ENCODE peak calls at places on chromosomes 1 and 21, in ten cellular contexts. One of them, this sample, is unnamed.

GRCh38 chr1:169945171-169945570 is 51.5 kb upstream of the SCYL3 start:
- DNase-seq in MM.1S: no peak
- DNase-seq in colonic mucosa: no peak
- DNase-seq in IMR-90: no peak
- DNase-seq in astrocyte of the spinal cord: no peak
- DNase-seq in fibroblast of pulmonary artery: no peak
- DNase-seq in CD8-positive, alpha-beta T cell: no peak
- DNase-seq in cardiac fibroblast: no peak
- DNase-seq in transverse colon: no peak
- DNase-seq in dorsolateral prefrontal cortex: no peak
- DNase-seq in this sample: no peak

GRCh38 chr1:35586808-35587207 is 13.7 kb downstream of the TFAP2E start:
- DNase-seq in colonic mucosa: no peak
- DNase-seq in fibroblast of pulmonary artery: no peak
- DNase-seq in cardiac fibroblast: no peak
- DNase-seq in dorsolateral prefrontal cortex: no peak
- DNase-seq in CD8-positive, alpha-beta T cell: no peak
- DNase-seq in transverse colon: no peak
- DNase-seq in IMR-90: no peak
- DNase-seq in astrocyte of the spinal cord: no peak
- DNase-seq in MM.1S: no peak
- DNase-seq in this sample: no peak

GRCh38 chr1:175757381-175758015 is 14.1 kb upstream of the TNR start:
- DNase-seq in MM.1S: peak
- DNase-seq in IMR-90: no peak
- DNase-seq in CD8-positive, alpha-beta T cell: no peak
- DNase-seq in fibroblast of pulmonary artery: no peak
- DNase-seq in dorsolateral prefrontal cortex: no peak
- DNase-seq in colonic mucosa: peak
- DNase-seq in transverse colon: peak
- DNase-seq in astrocyte of the spinal cord: no peak
- DNase-seq in cardiac fibroblast: peak
- DNase-seq in this sample: no peak

GRCh38 chr1:54312874-54313316 is 93.3 kb downstream of the SSBP3 start:
- DNase-seq in IMR-90: peak
- DNase-seq in cardiac fibroblast: peak
- DNase-seq in transverse colon: peak
- DNase-seq in dorsolateral prefrontal cortex: no peak
- DNase-seq in MM.1S: no peak
- DNase-seq in colonic mucosa: no peak
- DNase-seq in astrocyte of the spinal cord: peak
- DNase-seq in fibroblast of pulmonary artery: peak
- DNase-seq in CD8-positive, alpha-beta T cell: no peak
- DNase-seq in this sample: peak

GRCh38 chr1:244614113-244614836 is 38.7 kb upstream of the DESI2 start:
- DNase-seq in CD8-positive, alpha-beta T cell: no peak
- DNase-seq in IMR-90: no peak
- DNase-seq in dorsolateral prefrontal cortex: no peak
- DNase-seq in astrocyte of the spinal cord: no peak
- DNase-seq in cardiac fibroblast: peak
- DNase-seq in transverse colon: peak
- DNase-seq in colonic mucosa: no peak
- DNase-seq in MM.1S: no peak
- DNase-seq in fibroblast of pulmonary artery: peak
- DNase-seq in this sample: no peak

GRCh38 chr1:235923466-235924008 is 56.8 kb upstream of the LYST start:
- DNase-seq in fibroblast of pulmonary artery: peak
- DNase-seq in colonic mucosa: peak
- DNase-seq in astrocyte of the spinal cord: peak
- DNase-seq in CD8-positive, alpha-beta T cell: peak
- DNase-seq in MM.1S: peak
- DNase-seq in cardiac fibroblast: peak
- DNase-seq in transverse colon: peak
- DNase-seq in IMR-90: peak
- DNase-seq in dorsolateral prefrontal cortex: no peak
- DNase-seq in this sample: peak

GRCh38 chr1:39917825-39918224 is 16.1 kb upstream of the MYCL start:
- DNase-seq in CD8-positive, alpha-beta T cell: no peak
- DNase-seq in colonic mucosa: no peak
- DNase-seq in transverse colon: no peak
- DNase-seq in fibroblast of pulmonary artery: no peak
- DNase-seq in dorsolateral prefrontal cortex: no peak
- DNase-seq in cardiac fibroblast: no peak
- DNase-seq in MM.1S: no peak
- DNase-seq in IMR-90: no peak
- DNase-seq in astrocyte of the spinal cord: no peak
- DNase-seq in this sample: no peak

GRCh38 chr1:63817152-63817667 is 43.4 kb downstream of the ROR1 start:
- DNase-seq in transverse colon: no peak
- DNase-seq in dorsolateral prefrontal cortex: no peak
- DNase-seq in fibroblast of pulmonary artery: peak
- DNase-seq in MM.1S: no peak
- DNase-seq in colonic mucosa: no peak
- DNase-seq in cardiac fibroblast: peak
- DNase-seq in IMR-90: peak
- DNase-seq in astrocyte of the spinal cord: no peak
- DNase-seq in CD8-positive, alpha-beta T cell: no peak
- DNase-seq in this sample: no peak

GRCh38 chr1:13829152-13829769 is 129.3 kb downstream of the PRDM2 start:
- DNase-seq in IMR-90: no peak
- DNase-seq in colonic mucosa: peak
- DNase-seq in cardiac fibroblast: no peak
- DNase-seq in CD8-positive, alpha-beta T cell: peak
- DNase-seq in dorsolateral prefrontal cortex: no peak
- DNase-seq in MM.1S: no peak
- DNase-seq in transverse colon: peak
- DNase-seq in fibroblast of pulmonary artery: no peak
- DNase-seq in astrocyte of the spinal cord: no peak
- DNase-seq in this sample: no peak

GRCh38 chr1:5644281-5645134 is 347.7 kb downstream of the NPHP4 start:
- DNase-seq in fibroblast of pulmonary artery: no peak
- DNase-seq in IMR-90: no peak
- DNase-seq in transverse colon: no peak
- DNase-seq in cardiac fibroblast: no peak
- DNase-seq in colonic mucosa: no peak
- DNase-seq in CD8-positive, alpha-beta T cell: no peak
- DNase-seq in dorsolateral prefrontal cortex: no peak
- DNase-seq in astrocyte of the spinal cord: no peak
- DNase-seq in MM.1S: no peak
- DNase-seq in this sample: no peak

GRCh38 chr1:92484472-92485373 is 2.0 kb downstream of the GFI1 start:
- DNase-seq in CD8-positive, alpha-beta T cell: peak
- DNase-seq in astrocyte of the spinal cord: no peak
- DNase-seq in dorsolateral prefrontal cortex: no peak
- DNase-seq in colonic mucosa: peak
- DNase-seq in MM.1S: peak
- DNase-seq in IMR-90: no peak
- DNase-seq in transverse colon: peak
- DNase-seq in cardiac fibroblast: no peak
- DNase-seq in fibroblast of pulmonary artery: no peak
- DNase-seq in this sample: peak

GRCh38 chr1:92485374-92486250 is 1.1 kb downstream of the GFI1 start:
- DNase-seq in fibroblast of pulmonary artery: no peak
- DNase-seq in astrocyte of the spinal cord: peak
- DNase-seq in CD8-positive, alpha-beta T cell: peak
- DNase-seq in transverse colon: peak
- DNase-seq in colonic mucosa: peak
- DNase-seq in MM.1S: peak
- DNase-seq in cardiac fibroblast: no peak
- DNase-seq in dorsolateral prefrontal cortex: no peak
- DNase-seq in IMR-90: no peak
- DNase-seq in this sample: no peak

GRCh38 chr1:92482665-92483441 is 3.9 kb downstream of the GFI1 start:
- DNase-seq in transverse colon: peak
- DNase-seq in astrocyte of the spinal cord: no peak
- DNase-seq in colonic mucosa: peak
- DNase-seq in cardiac fibroblast: no peak
- DNase-seq in dorsolateral prefrontal cortex: no peak
- DNase-seq in fibroblast of pulmonary artery: no peak
- DNase-seq in CD8-positive, alpha-beta T cell: peak
- DNase-seq in MM.1S: peak
- DNase-seq in IMR-90: no peak
- DNase-seq in this sample: peak

GRCh38 chr1:92483442-92484170 is 3.1 kb downstream of the GFI1 start:
- DNase-seq in transverse colon: peak
- DNase-seq in cardiac fibroblast: no peak
- DNase-seq in IMR-90: no peak
- DNase-seq in MM.1S: peak
- DNase-seq in CD8-positive, alpha-beta T cell: peak
- DNase-seq in fibroblast of pulmonary artery: no peak
- DNase-seq in dorsolateral prefrontal cortex: no peak
- DNase-seq in colonic mucosa: peak
- DNase-seq in astrocyte of the spinal cord: no peak
- DNase-seq in this sample: no peak

GRCh38 chr1:92484171-92484471 is 2.6 kb downstream of the GFI1 start:
- DNase-seq in colonic mucosa: no peak
- DNase-seq in astrocyte of the spinal cord: no peak
- DNase-seq in fibroblast of pulmonary artery: no peak
- DNase-seq in CD8-positive, alpha-beta T cell: no peak
- DNase-seq in IMR-90: no peak
- DNase-seq in dorsolateral prefrontal cortex: no peak
- DNase-seq in MM.1S: no peak
- DNase-seq in transverse colon: no peak
- DNase-seq in cardiac fibroblast: no peak
- DNase-seq in this sample: no peak
- H3K4me3 ChIP-seq in colonic mucosa: peak
- H3K4me3 ChIP-seq in astrocyte of the spinal cord: no peak
- H3K4me3 ChIP-seq in fibroblast of pulmonary artery: peak
- H3K4me3 ChIP-seq in CD8-positive, alpha-beta T cell: peak
- H3K4me3 ChIP-seq in IMR-90: no peak
- H3K4me3 ChIP-seq in dorsolateral prefrontal cortex: peak
- H3K4me3 ChIP-seq in MM.1S: peak
- H3K4me3 ChIP-seq in transverse colon: peak
- H3K4me3 ChIP-seq in cardiac fibroblast: peak
- H3K4me3 ChIP-seq in this sample: no peak

GRCh38 chr1:51875836-51876235 is 2.7 kb downstream of the NRDC start:
- DNase-seq in fibroblast of pulmonary artery: no peak
- DNase-seq in colonic mucosa: no peak
- DNase-seq in cardiac fibroblast: no peak
- DNase-seq in astrocyte of the spinal cord: no peak
- DNase-seq in transverse colon: no peak
- DNase-seq in IMR-90: no peak
- DNase-seq in CD8-positive, alpha-beta T cell: no peak
- DNase-seq in MM.1S: no peak
- DNase-seq in dorsolateral prefrontal cortex: no peak
- DNase-seq in this sample: no peak
- H3K4me3 ChIP-seq in fibroblast of pulmonary artery: peak
- H3K4me3 ChIP-seq in colonic mucosa: no peak
- H3K4me3 ChIP-seq in cardiac fibroblast: no peak
- H3K4me3 ChIP-seq in astrocyte of the spinal cord: no peak
- H3K4me3 ChIP-seq in transverse colon: peak
- H3K4me3 ChIP-seq in IMR-90: no peak
- H3K4me3 ChIP-seq in CD8-positive, alpha-beta T cell: no peak
- H3K4me3 ChIP-seq in MM.1S: no peak
- H3K4me3 ChIP-seq in dorsolateral prefrontal cortex: no peak
- H3K4me3 ChIP-seq in this sample: no peak

GRCh38 chr1:155175927-155176371 is 2.3 kb downstream of the TRIM46 start:
- DNase-seq in IMR-90: no peak
- DNase-seq in cardiac fibroblast: no peak
- DNase-seq in MM.1S: peak
- DNase-seq in colonic mucosa: peak
- DNase-seq in fibroblast of pulmonary artery: no peak
- DNase-seq in CD8-positive, alpha-beta T cell: no peak
- DNase-seq in transverse colon: peak
- DNase-seq in astrocyte of the spinal cord: no peak
- DNase-seq in dorsolateral prefrontal cortex: peak
- DNase-seq in this sample: no peak
- H3K4me3 ChIP-seq in IMR-90: no peak
- H3K4me3 ChIP-seq in cardiac fibroblast: no peak
- H3K4me3 ChIP-seq in MM.1S: no peak
- H3K4me3 ChIP-seq in colonic mucosa: no peak
- H3K4me3 ChIP-seq in fibroblast of pulmonary artery: no peak
- H3K4me3 ChIP-seq in CD8-positive, alpha-beta T cell: no peak
- H3K4me3 ChIP-seq in transverse colon: no peak
- H3K4me3 ChIP-seq in astrocyte of the spinal cord: no peak
- H3K4me3 ChIP-seq in dorsolateral prefrontal cortex: no peak
- H3K4me3 ChIP-seq in this sample: no peak

GRCh38 chr21:28883931-28884330 is 108.7 kb downstream of the LTN1 start:
- DNase-seq in colonic mucosa: no peak
- DNase-seq in CD8-positive, alpha-beta T cell: no peak
- DNase-seq in astrocyte of the spinal cord: no peak
- DNase-seq in fibroblast of pulmonary artery: no peak
- DNase-seq in cardiac fibroblast: no peak
- DNase-seq in transverse colon: no peak
- DNase-seq in MM.1S: no peak
- DNase-seq in IMR-90: no peak
- DNase-seq in dorsolateral prefrontal cortex: no peak
- DNase-seq in this sample: no peak

GRCh38 chr21:28884481-28884880 is 108.2 kb downstream of the LTN1 start:
- DNase-seq in cardiac fibroblast: peak
- DNase-seq in dorsolateral prefrontal cortex: no peak
- DNase-seq in colonic mucosa: no peak
- DNase-seq in transverse colon: no peak
- DNase-seq in astrocyte of the spinal cord: no peak
- DNase-seq in MM.1S: peak
- DNase-seq in IMR-90: peak
- DNase-seq in fibroblast of pulmonary artery: peak
- DNase-seq in CD8-positive, alpha-beta T cell: no peak
- DNase-seq in this sample: no peak

GRCh38 chr21:28885853-28886177 is 106.9 kb downstream of the LTN1 start:
- DNase-seq in dorsolateral prefrontal cortex: no peak
- DNase-seq in IMR-90: no peak
- DNase-seq in fibroblast of pulmonary artery: no peak
- DNase-seq in astrocyte of the spinal cord: no peak
- DNase-seq in colonic mucosa: no peak
- DNase-seq in cardiac fibroblast: no peak
- DNase-seq in transverse colon: no peak
- DNase-seq in MM.1S: no peak
- DNase-seq in CD8-positive, alpha-beta T cell: no peak
- DNase-seq in this sample: peak

GRCh38 chr21:28882345-28882744 is 110.3 kb downstream of the LTN1 start:
- DNase-seq in astrocyte of the spinal cord: no peak
- DNase-seq in IMR-90: no peak
- DNase-seq in MM.1S: no peak
- DNase-seq in transverse colon: no peak
- DNase-seq in dorsolateral prefrontal cortex: no peak
- DNase-seq in colonic mucosa: no peak
- DNase-seq in cardiac fibroblast: no peak
- DNase-seq in CD8-positive, alpha-beta T cell: no peak
- DNase-seq in fibroblast of pulmonary artery: no peak
- DNase-seq in this sample: no peak

GRCh38 chr21:28884976-28885852 is 107.5 kb downstream of the LTN1 start:
- DNase-seq in MM.1S: peak
- DNase-seq in cardiac fibroblast: peak
- DNase-seq in CD8-positive, alpha-beta T cell: peak
- DNase-seq in transverse colon: peak
- DNase-seq in astrocyte of the spinal cord: peak
- DNase-seq in colonic mucosa: peak
- DNase-seq in dorsolateral prefrontal cortex: peak
- DNase-seq in fibroblast of pulmonary artery: peak
- DNase-seq in IMR-90: peak
- DNase-seq in this sample: peak
- H3K4me3 ChIP-seq in MM.1S: peak
- H3K4me3 ChIP-seq in cardiac fibroblast: peak
- H3K4me3 ChIP-seq in CD8-positive, alpha-beta T cell: peak
- H3K4me3 ChIP-seq in transverse colon: peak
- H3K4me3 ChIP-seq in astrocyte of the spinal cord: peak
- H3K4me3 ChIP-seq in colonic mucosa: peak
- H3K4me3 ChIP-seq in dorsolateral prefrontal cortex: peak
- H3K4me3 ChIP-seq in fibroblast of pulmonary artery: peak
- H3K4me3 ChIP-seq in IMR-90: peak
- H3K4me3 ChIP-seq in this sample: peak

This sample was measured in foreskin fibroblast.